ENCODE peak calls at places on chromosomes 7 and 10, in seven cellular contexts. Z is right cardiac atrium, W is AG04449, F is sigmoid colon, Q is fibroblast of mammary gland, G is HFF-Myc, A is mucosa of descending colon. C is an unnamed sample.

GRCh38 chr7:140059288-140060242 is 3.2 kb downstream of the PARP12 start:
- DNase-seq in Z (peak), W (peak), F (no peak), Q (peak), G (no peak), A (peak), C (peak)

GRCh38 chr10:126928252-126928651 is 23.0 kb downstream of the DOCK1 start:
- DNase-seq in Z (no peak), W (no peak), F (no peak), Q (no peak), G (no peak), A (no peak), C (no peak)

GRCh38 chr10:43265799-43266721 is 805 bp downstream of the RASGEF1A start:
- DNase-seq in Z (no peak), W (no peak), F (no peak), Q (no peak), G (no peak), A (peak), C (peak)

GRCh38 chr7:108246227-108246837 is 116.2 kb upstream of the LAMB4 start:
- DNase-seq in Z (peak), W (peak), F (no peak), Q (peak), G (peak), A (no peak), C (peak)

GRCh38 chr7:108376206-108376605 is 80.0 kb downstream of the NRCAM start:
- DNase-seq in Z (no peak), W (no peak), F (no peak), Q (no peak), G (no peak), A (no peak), C (no peak)

GRCh38 chr7:102934267-102934666 is 21.5 kb downstream of the LRRC17 start:
- DNase-seq in Z (no peak), W (no peak), F (no peak), Q (no peak), G (no peak), A (no peak), C (no peak)

GRCh38 chr10:34808789-34809745 is 6.0 kb downstream of the PARD3 start:
- DNase-seq in Z (no peak), W (no peak), F (peak), Q (no peak), G (no peak), A (peak), C (no peak)

GRCh38 chr7:134943785-134944400 is 42.4 kb upstream of the AGBL3 start:
- DNase-seq in Z (no peak), W (no peak), F (no peak), Q (peak), G (no peak), A (no peak), C (peak)

GRCh38 chr7:69953319-69954067 is 355.2 kb downstream of the AUTS2 start:
- DNase-seq in Z (no peak), W (no peak), F (no peak), Q (no peak), G (no peak), A (no peak), C (no peak)

GRCh38 chr10:30931094-30931493 is 100.6 kb downstream of the ZNF438 start:
- DNase-seq in Z (no peak), W (no peak), F (no peak), Q (no peak), G (no peak), A (no peak), C (no peak)

GRCh38 chr7:4025694-4026615 is 656.1 kb upstream of the FOXK1 start:
- DNase-seq in Z (no peak), W (no peak), F (peak), Q (no peak), G (no peak), A (no peak), C (no peak)

GRCh38 chr7:28813238-28813962 is 144.7 kb downstream of the TRIL start:
- DNase-seq in Z (no peak), W (no peak), F (no peak), Q (peak), G (peak), A (no peak), C (no peak)

GRCh38 chr10:32333849-32334248 is 13.1 kb downstream of the EPC1 start:
- DNase-seq in Z (no peak), W (no peak), F (no peak), Q (no peak), G (no peak), A (no peak), C (no peak)

GRCh38 chr7:138072726-138073125 is 3.5 kb upstream of the AKR1D1 start:
- DNase-seq in Z (no peak), W (no peak), F (no peak), Q (no peak), G (no peak), A (no peak), C (no peak)

GRCh38 chr7:11587048-11587447 is 244.9 kb downstream of the THSD7A start:
- DNase-seq in Z (no peak), W (no peak), F (no peak), Q (no peak), G (no peak), A (no peak), C (no peak)

GRCh38 chr7:98133181-98133580 is 26.5 kb downstream of the LMTK2 start:
- DNase-seq in Z (no peak), W (no peak), F (no peak), Q (peak), G (no peak), A (peak), C (no peak)

GRCh38 chr10:12186324-12186723 is 9.4 kb downstream of the NUDT5 start:
- DNase-seq in Z (no peak), W (no peak), F (no peak), Q (no peak), G (no peak), A (no peak), C (no peak)

GRCh38 chr7:124718032-124718766 is 47.4 kb downstream of the GPR37 start:
- DNase-seq in Z (no peak), W (no peak), F (no peak), Q (no peak), G (no peak), A (no peak), C (no peak)

GRCh38 chr10:104256335-104257080 is 1.8 kb downstream of the GSTO1 start:
- DNase-seq in Z (no peak), W (no peak), F (no peak), Q (peak), G (no peak), A (no peak), C (no peak)

GRCh38 chr7:4786015-4786414 is 10.6 kb downstream of the AP5Z1 start:
- DNase-seq in Z (no peak), W (no peak), F (no peak), Q (no peak), G (no peak), A (no peak), C (no peak)

GRCh38 chr7:107078517-107078966 is 34.0 kb downstream of the PRKAR2B start:
- DNase-seq in Z (no peak), W (no peak), F (no peak), Q (peak), G (peak), A (no peak), C (peak)

GRCh38 chr10:43208147-43209063 is 58.5 kb downstream of the RASGEF1A start:
- DNase-seq in Z (peak), W (no peak), F (peak), Q (no peak), G (no peak), A (no peak), C (no peak)

GRCh38 chr7:45421096-45421495 is 153.1 kb upstream of the ADCY1 start:
- DNase-seq in Z (no peak), W (no peak), F (no peak), Q (peak), G (no peak), A (no peak), C (no peak)

GRCh38 chr10:63603709-63604445 is 82.7 kb downstream of the REEP3 start:
- DNase-seq in Z (no peak), W (no peak), F (no peak), Q (peak), G (no peak), A (no peak), C (no peak)

GRCh38 chr10:59536576-59537014 is 173.1 kb downstream of the SLC16A9 start:
- DNase-seq in Z (no peak), W (no peak), F (peak), Q (peak), G (peak), A (peak), C (no peak)

GRCh38 chr10:12042409-12042796 is 206 bp downstream of the UPF2 start:
- DNase-seq in Z (peak), W (no peak), F (peak), Q (peak), G (no peak), A (no peak), C (no peak)

GRCh38 chr7:131786204-131786603 is 229.8 kb upstream of the PODXL start:
- DNase-seq in Z (no peak), W (no peak), F (no peak), Q (no peak), G (no peak), A (no peak), C (no peak)

GRCh38 chr7:538764-539685 is 19.4 kb upstream of the PDGFA start:
- DNase-seq in Z (no peak), W (no peak), F (no peak), Q (no peak), G (no peak), A (peak), C (no peak)

GRCh38 chr7:158028971-158029370 is 558.7 kb downstream of the PTPRN2 start:
- DNase-seq in Z (no peak), W (no peak), F (peak), Q (no peak), G (no peak), A (no peak), C (no peak)

GRCh38 chr7:537911-538634 is 18.4 kb upstream of the PDGFA start:
- DNase-seq in Z (peak), W (peak), F (no peak), Q (peak), G (peak), A (peak), C (peak)

GRCh38 chr10:119174109-119174508 is 4.5 kb downstream of the PRDX3 start:
- DNase-seq in Z (no peak), W (no peak), F (no peak), Q (no peak), G (no peak), A (no peak), C (no peak)
- H3K4me3 ChIP-seq in Z (no peak), W (no peak), F (no peak), Q (no peak), G (no peak), A (no peak), C (no peak)

DNA sequence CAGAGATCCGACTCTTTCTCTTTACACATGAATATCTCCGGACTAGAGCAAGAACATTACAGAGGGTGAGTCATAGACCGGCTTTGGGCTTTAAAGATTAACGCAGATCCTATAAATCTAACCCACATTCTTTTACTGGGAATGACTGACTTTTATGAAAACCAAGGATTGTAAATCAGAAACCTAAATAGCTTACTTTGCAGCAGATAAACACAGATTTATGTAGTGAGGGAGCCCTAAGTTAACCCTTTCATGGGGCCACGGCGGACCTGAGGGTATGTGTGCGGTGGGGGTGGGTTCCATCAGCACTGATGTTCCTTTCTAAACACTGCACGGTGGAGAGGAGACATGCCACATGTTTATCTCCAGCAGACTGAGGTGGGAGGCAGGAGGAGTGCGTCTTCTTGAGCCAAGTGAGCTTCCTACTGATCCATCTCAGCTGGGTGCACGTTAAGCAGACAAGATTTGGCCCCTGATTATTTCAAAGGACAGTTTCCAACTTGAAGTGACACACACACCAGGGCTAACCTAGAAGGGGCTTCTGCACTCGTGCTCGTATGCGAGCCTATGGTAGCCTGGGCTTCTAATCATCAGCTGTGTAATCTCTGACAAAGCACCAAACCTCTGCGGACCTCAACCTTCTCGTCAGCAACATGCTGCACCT is 127.6 kb downstream of the WDR11 start:
- DNase-seq in Z (no peak), W (no peak), F (no peak), Q (peak), G (peak), A (no peak), C (no peak)
- H3K4me3 ChIP-seq in Z (no peak), W (no peak), F (peak), Q (no peak), G (no peak), A (no peak), C (peak)

GRCh38 chr7:128026551-128026950 is 4.7 kb downstream of the LRRC4 start:
- DNase-seq in Z (no peak), W (no peak), F (no peak), Q (no peak), G (no peak), A (no peak), C (no peak)
- H3K4me3 ChIP-seq in Z (no peak), W (no peak), F (no peak), Q (no peak), G (no peak), A (no peak), C (no peak)

DNA sequence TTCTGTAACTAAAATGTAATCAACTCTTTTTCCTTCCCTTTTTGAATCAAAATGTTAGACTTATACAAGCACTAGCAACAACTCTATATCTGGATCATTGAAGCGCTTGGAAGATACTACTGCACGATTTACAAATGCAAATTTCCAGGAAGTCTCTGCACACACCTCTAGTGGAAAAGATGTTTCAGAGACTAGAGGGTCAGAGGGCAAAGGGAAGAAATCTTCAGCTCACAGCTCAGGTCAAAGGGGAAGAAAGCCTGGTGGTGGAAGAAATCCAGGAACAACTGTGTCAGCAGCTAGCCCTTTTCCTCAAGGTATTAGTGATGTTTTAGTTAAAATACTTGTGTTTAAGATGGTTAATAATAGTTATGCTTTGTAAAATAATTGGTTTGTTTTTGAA is 136.4 kb downstream of the MLLT10 start:
- DNase-seq in Z (no peak), W (no peak), F (no peak), Q (no peak), G (no peak), A (no peak), C (no peak)
- H3K4me3 ChIP-seq in Z (no peak), W (no peak), F (no peak), Q (no peak), G (no peak), A (no peak), C (no peak)

GRCh38 chr7:42915356-42915755 is 3.5 kb upstream of the C7orf25 start:
- DNase-seq in Z (no peak), W (no peak), F (no peak), Q (no peak), G (no peak), A (no peak), C (no peak)
- H3K4me3 ChIP-seq in Z (no peak), W (no peak), F (no peak), Q (no peak), G (no peak), A (no peak), C (no peak)

GRCh38 chr10:79446451-79447020 is 1.1 kb upstream of the ZCCHC24 start:
- DNase-seq in Z (peak), W (no peak), F (peak), Q (peak), G (no peak), A (peak), C (peak)
- H3K4me3 ChIP-seq in Z (peak), W (peak), F (peak), Q (peak), G (peak), A (no peak), C (peak)

DNA sequence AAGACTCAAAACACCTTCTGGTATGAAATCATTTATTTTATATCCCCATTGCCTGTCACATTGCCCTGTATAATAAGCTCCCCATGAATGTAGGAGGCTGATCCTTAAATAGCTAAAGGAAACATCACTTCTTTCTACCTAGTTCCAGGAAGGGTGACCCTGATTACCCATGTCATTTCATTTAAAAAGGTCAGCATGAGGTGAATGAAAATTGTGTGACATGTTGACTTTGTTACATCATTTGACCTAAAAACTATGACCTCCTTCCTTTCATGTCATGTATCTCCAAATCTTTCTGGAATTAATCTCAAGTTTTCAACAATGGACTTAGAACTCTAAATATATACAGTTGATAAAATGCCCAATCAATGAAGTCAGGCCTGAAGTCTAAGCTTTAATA is 161.5 kb downstream of the AHR start:
- DNase-seq in Z (no peak), W (no peak), F (no peak), Q (no peak), G (no peak), A (no peak), C (no peak)
- H3K4me3 ChIP-seq in Z (no peak), W (no peak), F (no peak), Q (no peak), G (no peak), A (no peak), C (no peak)

DNA sequence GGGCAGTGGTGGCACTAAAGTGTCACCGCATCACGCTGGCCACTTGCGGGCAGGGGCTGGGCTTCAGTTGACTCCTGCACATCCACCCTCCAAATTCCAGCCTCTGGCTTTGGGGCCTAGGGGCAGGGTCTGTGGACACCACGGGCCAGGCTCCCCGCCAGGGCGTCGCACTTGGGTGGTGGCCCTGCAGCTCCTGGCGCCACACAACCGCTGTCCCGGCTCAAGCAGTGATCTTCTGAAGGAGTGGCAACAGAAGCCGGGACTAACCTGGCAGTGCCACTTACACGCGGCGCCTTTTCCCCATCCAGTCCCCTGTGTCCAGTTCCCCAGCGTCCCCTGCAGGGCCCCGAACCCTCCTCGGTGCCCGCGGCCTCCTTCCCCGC is 134.3 kb upstream of the ZNF92 start:
- DNase-seq in Z (no peak), W (no peak), F (no peak), Q (no peak), G (no peak), A (no peak), C (no peak)
- H3K4me3 ChIP-seq in Z (peak), W (no peak), F (peak), Q (no peak), G (peak), A (no peak), C (peak)

C was measured in A549.